ENCODE peak calls at places on chromosomes 6 and 20, in eight cellular contexts. One of them, this sample, is unnamed.

GRCh38 chr20:33862709-33863403 is 51.7 kb downstream of the CHMP4B start:
- DNase-seq in germinal center: peak; percentile 81
- DNase-seq in GM23338: peak; percentile 83
- DNase-seq in cardiac fibroblast: peak; percentile 87
- DNase-seq in T follicular helper cell: peak; percentile 13
- DNase-seq in Right ventricle myocardium superior: peak; percentile 61
- DNase-seq in endothelial cell: peak; percentile 69
- DNase-seq in fibroblast of pulmonary artery: peak; percentile 79
- DNase-seq in this sample: peak; percentile 33

GRCh38 chr6:160791459-160791858 is 89.4 kb downstream of the PLG start:
- DNase-seq in germinal center: no peak
- DNase-seq in GM23338: no peak
- DNase-seq in cardiac fibroblast: no peak
- DNase-seq in T follicular helper cell: no peak
- DNase-seq in Right ventricle myocardium superior: no peak
- DNase-seq in endothelial cell: no peak
- DNase-seq in fibroblast of pulmonary artery: no peak
- DNase-seq in this sample: no peak

GRCh38 chr6:14272111-14273085 is 154.8 kb downstream of the CD83 start:
- DNase-seq in germinal center: no peak
- DNase-seq in GM23338: no peak
- DNase-seq in cardiac fibroblast: no peak
- DNase-seq in T follicular helper cell: no peak
- DNase-seq in Right ventricle myocardium superior: no peak
- DNase-seq in endothelial cell: no peak
- DNase-seq in fibroblast of pulmonary artery: peak; percentile 45
- DNase-seq in this sample: peak; percentile 86

GRCh38 chr6:116840091-116840490 is 11.2 kb upstream of the GPRC6A start:
- DNase-seq in germinal center: no peak
- DNase-seq in GM23338: no peak
- DNase-seq in cardiac fibroblast: no peak
- DNase-seq in T follicular helper cell: no peak
- DNase-seq in Right ventricle myocardium superior: no peak
- DNase-seq in endothelial cell: no peak
- DNase-seq in fibroblast of pulmonary artery: peak; percentile 3
- DNase-seq in this sample: peak; percentile 15

GRCh38 chr20:51457281-51457932 is 85.1 kb downstream of the NFATC2 start:
- DNase-seq in germinal center: no peak
- DNase-seq in GM23338: no peak
- DNase-seq in cardiac fibroblast: peak; percentile 83
- DNase-seq in T follicular helper cell: no peak
- DNase-seq in Right ventricle myocardium superior: peak; percentile 71
- DNase-seq in endothelial cell: no peak
- DNase-seq in fibroblast of pulmonary artery: peak; percentile 77
- DNase-seq in this sample: peak; percentile 79

GRCh38 chr6:170437719-170438401 is 115.2 kb downstream of the PSMB1 start:
- DNase-seq in germinal center: no peak
- DNase-seq in GM23338: no peak
- DNase-seq in cardiac fibroblast: no peak
- DNase-seq in T follicular helper cell: no peak
- DNase-seq in Right ventricle myocardium superior: no peak
- DNase-seq in endothelial cell: no peak
- DNase-seq in fibroblast of pulmonary artery: no peak
- DNase-seq in this sample: no peak

GRCh38 chr20:2536562-2536986 is at the start of gene TMC2:
- DNase-seq in germinal center: no peak
- DNase-seq in GM23338: no peak
- DNase-seq in cardiac fibroblast: no peak
- DNase-seq in T follicular helper cell: no peak
- DNase-seq in Right ventricle myocardium superior: no peak
- DNase-seq in endothelial cell: no peak
- DNase-seq in fibroblast of pulmonary artery: no peak
- DNase-seq in this sample: no peak

GRCh38 chr20:23132930-23133559 is 46.9 kb upstream of the CD93 start:
- DNase-seq in germinal center: no peak
- DNase-seq in GM23338: no peak
- DNase-seq in cardiac fibroblast: peak; percentile 37
- DNase-seq in T follicular helper cell: no peak
- DNase-seq in Right ventricle myocardium superior: peak; percentile 78
- DNase-seq in endothelial cell: peak; percentile 55
- DNase-seq in fibroblast of pulmonary artery: peak; percentile 36
- DNase-seq in this sample: no peak

GRCh38 chr6:111564482-111564945 is 41.2 kb downstream of the TRAF3IP2 start:
- DNase-seq in germinal center: no peak
- DNase-seq in GM23338: no peak
- DNase-seq in cardiac fibroblast: peak; percentile 51
- DNase-seq in T follicular helper cell: no peak
- DNase-seq in Right ventricle myocardium superior: no peak
- DNase-seq in endothelial cell: no peak
- DNase-seq in fibroblast of pulmonary artery: peak; percentile 49
- DNase-seq in this sample: peak; percentile 64

GRCh38 chr20:2210646-2211556 is 84.9 kb upstream of the TGM3 start:
- DNase-seq in germinal center: no peak
- DNase-seq in GM23338: peak; percentile 14
- DNase-seq in cardiac fibroblast: peak; percentile 83
- DNase-seq in T follicular helper cell: no peak
- DNase-seq in Right ventricle myocardium superior: peak; percentile 68
- DNase-seq in endothelial cell: no peak
- DNase-seq in fibroblast of pulmonary artery: peak; percentile 89
- DNase-seq in this sample: peak; percentile 91

GRCh38 chr20:59814835-59815340 is 118.5 kb downstream of the SYCP2 start:
- DNase-seq in germinal center: no peak
- DNase-seq in GM23338: no peak
- DNase-seq in cardiac fibroblast: no peak
- DNase-seq in T follicular helper cell: no peak
- DNase-seq in Right ventricle myocardium superior: no peak
- DNase-seq in endothelial cell: no peak
- DNase-seq in fibroblast of pulmonary artery: no peak
- DNase-seq in this sample: no peak

GRCh38 chr20:23141450-23142161 is 55.5 kb upstream of the CD93 start:
- DNase-seq in germinal center: no peak
- DNase-seq in GM23338: no peak
- DNase-seq in cardiac fibroblast: no peak
- DNase-seq in T follicular helper cell: no peak
- DNase-seq in Right ventricle myocardium superior: no peak
- DNase-seq in endothelial cell: no peak
- DNase-seq in fibroblast of pulmonary artery: no peak
- DNase-seq in this sample: no peak

GRCh38 chr6:31882344-31882743 is 3.5 kb upstream of the SLC44A4 start:
- DNase-seq in germinal center: no peak
- DNase-seq in GM23338: no peak
- DNase-seq in cardiac fibroblast: peak; percentile 20
- DNase-seq in T follicular helper cell: no peak
- DNase-seq in Right ventricle myocardium superior: no peak
- DNase-seq in endothelial cell: no peak
- DNase-seq in fibroblast of pulmonary artery: peak; percentile 21
- DNase-seq in this sample: no peak

GRCh38 chr20:58963060-58963584 is 17.9 kb upstream of the NELFCD start:
- DNase-seq in germinal center: no peak
- DNase-seq in GM23338: no peak
- DNase-seq in cardiac fibroblast: no peak
- DNase-seq in T follicular helper cell: no peak
- DNase-seq in Right ventricle myocardium superior: no peak
- DNase-seq in endothelial cell: no peak
- DNase-seq in fibroblast of pulmonary artery: no peak
- DNase-seq in this sample: no peak

GRCh38 chr6:80173411-80173810 is 66.9 kb downstream of the BCKDHB start:
- DNase-seq in germinal center: no peak
- DNase-seq in GM23338: no peak
- DNase-seq in cardiac fibroblast: peak; percentile 36
- DNase-seq in T follicular helper cell: no peak
- DNase-seq in Right ventricle myocardium superior: no peak
- DNase-seq in endothelial cell: no peak
- DNase-seq in fibroblast of pulmonary artery: peak; percentile 41
- DNase-seq in this sample: no peak

GRCh38 chr6:66851930-66852329 is 1144.9 kb upstream of the EYS start:
- DNase-seq in germinal center: no peak
- DNase-seq in GM23338: no peak
- DNase-seq in cardiac fibroblast: peak; percentile 9
- DNase-seq in T follicular helper cell: no peak
- DNase-seq in Right ventricle myocardium superior: no peak
- DNase-seq in endothelial cell: no peak
- DNase-seq in fibroblast of pulmonary artery: peak; percentile 6
- DNase-seq in this sample: no peak

GRCh38 chr6:84467296-84467695 is 239.9 kb upstream of the CEP162 start:
- DNase-seq in germinal center: no peak
- DNase-seq in GM23338: no peak
- DNase-seq in cardiac fibroblast: no peak
- DNase-seq in T follicular helper cell: no peak
- DNase-seq in Right ventricle myocardium superior: no peak
- DNase-seq in endothelial cell: no peak
- DNase-seq in fibroblast of pulmonary artery: peak; percentile 31
- DNase-seq in this sample: peak; percentile 30

GRCh38 chr20:43667341-43668132 is 623 bp downstream of the MYBL2 start:
- DNase-seq in germinal center: peak; percentile 54
- DNase-seq in GM23338: peak; percentile 81
- DNase-seq in cardiac fibroblast: no peak
- DNase-seq in T follicular helper cell: no peak
- DNase-seq in Right ventricle myocardium superior: no peak
- DNase-seq in endothelial cell: peak; percentile 34
- DNase-seq in fibroblast of pulmonary artery: no peak
- DNase-seq in this sample: no peak

GRCh38 chr6:109315331-109316129 is 66.7 kb downstream of the CD164 start:
- DNase-seq in germinal center: no peak
- DNase-seq in GM23338: no peak
- DNase-seq in cardiac fibroblast: no peak
- DNase-seq in T follicular helper cell: no peak
- DNase-seq in Right ventricle myocardium superior: no peak
- DNase-seq in endothelial cell: no peak
- DNase-seq in fibroblast of pulmonary artery: no peak
- DNase-seq in this sample: no peak

GRCh38 chr6:5044866-5045265 is 40.3 kb upstream of the PPP1R3G start:
- DNase-seq in germinal center: no peak
- DNase-seq in GM23338: no peak
- DNase-seq in cardiac fibroblast: no peak
- DNase-seq in T follicular helper cell: no peak
- DNase-seq in Right ventricle myocardium superior: no peak
- DNase-seq in endothelial cell: no peak
- DNase-seq in fibroblast of pulmonary artery: no peak
- DNase-seq in this sample: no peak

GRCh38 chr20:9144643-9145042 is 75.8 kb downstream of the PLCB4 start:
- DNase-seq in germinal center: no peak
- DNase-seq in GM23338: no peak
- DNase-seq in cardiac fibroblast: no peak
- DNase-seq in T follicular helper cell: no peak
- DNase-seq in Right ventricle myocardium superior: no peak
- DNase-seq in endothelial cell: no peak
- DNase-seq in fibroblast of pulmonary artery: no peak
- DNase-seq in this sample: no peak

GRCh38 chr6:54335871-54336270 is 27.6 kb downstream of the TINAG start:
- DNase-seq in germinal center: no peak
- DNase-seq in GM23338: peak; percentile 34
- DNase-seq in cardiac fibroblast: peak; percentile 92
- DNase-seq in T follicular helper cell: no peak
- DNase-seq in Right ventricle myocardium superior: no peak
- DNase-seq in endothelial cell: no peak
- DNase-seq in fibroblast of pulmonary artery: peak; percentile 98
- DNase-seq in this sample: peak; percentile 97

This sample was measured in epithelial cell of esophagus.